ENCODE peak calls at places on chromosomes 2 and 18, in five cellular contexts. G is posterior cingulate gyrus, U is neural progenitor cell, C is uterus, Z is dorsolateral prefrontal cortex. X is an unnamed sample.

GRCh38 chr2:140975237-140975636 is 1155.6 kb downstream of the LRP1B start:
- DNase-seq in G (no peak), U (no peak), C (no peak), Z (no peak), X (no peak)

GRCh38 chr2:69062307-69062706 is 49.3 kb downstream of the ANTXR1 start:
- DNase-seq in G (no peak), U (no peak), C (no peak), Z (no peak), X (no peak)

GRCh38 chr2:104412384-104412783 is 441.5 kb upstream of the POU3F3 start:
- DNase-seq in G (peak), U (peak), C (no peak), Z (no peak), X (peak)

GRCh38 chr2:46143401-46144132 is 153.6 kb upstream of the EPAS1 start:
- DNase-seq in G (no peak), U (no peak), C (no peak), Z (no peak), X (no peak)

GRCh38 chr2:159225025-159226016 is 61.2 kb downstream of the WDSUB1 start:
- DNase-seq in G (no peak), U (peak), C (no peak), Z (no peak), X (no peak)

GRCh38 chr2:136377423-136378382 is 259.8 kb upstream of the CXCR4 start:
- DNase-seq in G (no peak), U (no peak), C (no peak), Z (no peak), X (no peak)

GRCh38 chr2:119859528-119859927 is 99.8 kb downstream of the PTPN4 start:
- DNase-seq in G (no peak), U (no peak), C (no peak), Z (no peak), X (no peak)

GRCh38 chr2:222609391-222609790 is 46.5 kb downstream of the FARSB start:
- DNase-seq in G (no peak), U (no peak), C (no peak), Z (no peak), X (no peak)

GRCh38 chr2:85235281-85235680 is 92.5 kb downstream of the TGOLN2 start:
- DNase-seq in G (no peak), U (no peak), C (no peak), Z (no peak), X (no peak)

GRCh38 chr18:28793911-28794310 is 617.0 kb upstream of the CDH2 start:
- DNase-seq in G (no peak), U (no peak), C (no peak), Z (no peak), X (no peak)

GRCh38 chr18:39232937-39233336 is 1667.3 kb upstream of the CELF4 start:
- DNase-seq in G (no peak), U (no peak), C (no peak), Z (no peak), X (no peak)

GRCh38 chr2:233248999-233249398 is 2.5 kb upstream of the ATG16L1 start:
- DNase-seq in G (no peak), U (no peak), C (no peak), Z (no peak), X (no peak)

GRCh38 chr2:188303363-188304031 is 11.8 kb downstream of the GULP1 start:
- DNase-seq in G (no peak), U (peak), C (no peak), Z (no peak), X (no peak)

GRCh38 chr2:120934221-120934639 is 198.6 kb downstream of the GLI2 start:
- DNase-seq in G (no peak), U (no peak), C (no peak), Z (no peak), X (no peak)

GRCh38 chr18:58781627-58782194 is 83.0 kb upstream of the ZNF532 start:
- DNase-seq in G (peak), U (peak), C (peak), Z (peak), X (peak)

GRCh38 chr2:97713296-97714083 is at the start of gene ZAP70:
- DNase-seq in G (no peak), U (no peak), C (no peak), Z (no peak), X (no peak)

GRCh38 chr18:48326901-48327675 is 82.1 kb downstream of the ZBTB7C start:
- DNase-seq in G (no peak), U (no peak), C (no peak), Z (no peak), X (no peak)

GRCh38 chr2:11553661-11554429 is 20.0 kb downstream of the GREB1 start:
- DNase-seq in G (no peak), U (peak), C (no peak), Z (no peak), X (no peak)

GRCh38 chr2:28658369-28658768 is 93.3 kb upstream of the PPP1CB start:
- DNase-seq in G (no peak), U (no peak), C (no peak), Z (no peak), X (no peak)

GRCh38 chr2:190578158-190579057 is 43.9 kb upstream of the NEMP2 start:
- DNase-seq in G (no peak), U (no peak), C (peak), Z (no peak), X (no peak)

GRCh38 chr2:200239216-200239615 is 67.3 kb upstream of the SPATS2L start:
- DNase-seq in G (no peak), U (no peak), C (no peak), Z (no peak), X (no peak)

GRCh38 chr18:12470382-12471090 is 62.8 kb downstream of the PRELID3A start:
- DNase-seq in G (peak), U (peak), C (no peak), Z (no peak), X (no peak)

GRCh38 chr2:231130657-231131056 is 5.8 kb upstream of the HTR2B start:
- DNase-seq in G (no peak), U (no peak), C (no peak), Z (no peak), X (no peak)

GRCh38 chr18:21203096-21203495 is 38.9 kb upstream of the GREB1L start:
- DNase-seq in G (no peak), U (no peak), C (no peak), Z (no peak), X (no peak)

GRCh38 chr2:47651296-47651695 is 131.6 kb upstream of the MSH6 start:
- DNase-seq in G (no peak), U (no peak), C (no peak), Z (no peak), X (no peak)

GRCh38 chr2:142140434-142140845 is 9.6 kb upstream of the LRP1B start:
- DNase-seq in G (no peak), U (peak), C (no peak), Z (no peak), X (no peak)

GRCh38 chr18:46736136-46736535 is 20.7 kb downstream of the ST8SIA5 start:
- DNase-seq in G (no peak), U (no peak), C (no peak), Z (no peak), X (no peak)

GRCh38 chr2:88831792-88832248 is 140.3 kb downstream of the RPIA start:
- DNase-seq in G (no peak), U (no peak), C (no peak), Z (no peak), X (no peak)

GRCh38 chr2:96092580-96092877 is 23.8 kb downstream of the ADRA2B start:
- DNase-seq in G (no peak), U (no peak), C (peak), Z (no peak), X (no peak)

GRCh38 chr2:106269591-106270291 is 75.6 kb upstream of the UXS1 start:
- DNase-seq in G (no peak), U (no peak), C (no peak), Z (no peak), X (peak)

GRCh38 chr2:126048719-126049118 is 607.2 kb upstream of the GYPC start:
- DNase-seq in G (no peak), U (no peak), C (no peak), Z (no peak), X (no peak)

GRCh38 chr2:113098061-113098460 is 29.3 kb upstream of the IL1RN start:
- DNase-seq in G (no peak), U (no peak), C (no peak), Z (no peak), X (no peak)

X was measured in frontal cortex.